ENCODE peak calls at places on chromosomes 5 and 9, in six cellular contexts. B is endothelial cell, L is RWPE1, F is mesothelial cell of epicardium, W is right atrium auricular region, Z is cardiac fibroblast. M is an unnamed sample.

GRCh38 chr9:37679649-37680402 is 29.1 kb downstream of the FRMPD1 start:
- DNase-seq in W (no peak), F (no peak), L (no peak), Z (no peak), B (no peak), M (no peak)

GRCh38 chr5:135032613-135033025 is 1.4 kb downstream of the PITX1 start:
- DNase-seq in Z (no peak), W (no peak), B (no peak), L (no peak), F (no peak), M (no peak)

GRCh38 chr9:16912197-16912596 is 41.7 kb upstream of the BNC2 start:
- DNase-seq in F (no peak), Z (no peak), B (no peak), W (no peak), L (no peak), M (no peak)

GRCh38 chr5:154630410-154630809 is 124.8 kb upstream of the LARP1 start:
- DNase-seq in Z (no peak), F (no peak), B (no peak), L (no peak), W (no peak), M (no peak)

GRCh38 chr5:7873216-7873615 is 4.3 kb downstream of the MTRR start:
- DNase-seq in W (no peak), L (no peak), Z (no peak), F (no peak), B (no peak), M (no peak)

GRCh38 chr5:106876665-106877194 is 794.0 kb downstream of the EFNA5 start:
- DNase-seq in L (no peak), F (no peak), Z (no peak), W (no peak), B (no peak), M (no peak)

GRCh38 chr5:167936944-167937627 is 354.4 kb upstream of the WWC1 start:
- DNase-seq in B (no peak), F (no peak), L (no peak), W (no peak), Z (no peak), M (no peak)

GRCh38 chr5:88172847-88173758 is 95.5 kb downstream of the TMEM161B start:
- DNase-seq in L (no peak), B (no peak), W (no peak), Z (no peak), F (no peak), M (no peak)

GRCh38 chr9:37913480-37914153 is 9.7 kb upstream of the SLC25A51 start:
- DNase-seq in W (peak), F (peak), Z (peak), B (peak), L (peak), M (peak)

GRCh38 chr9:18294229-18294628 is 179.7 kb upstream of the ADAMTSL1 start:
- DNase-seq in F (no peak), B (no peak), W (no peak), Z (no peak), L (no peak), M (no peak)

GRCh38 chr9:136644593-136645342 is 17.9 kb upstream of the EGFL7 start:
- DNase-seq in L (peak), W (peak), F (peak), B (peak), Z (peak), M (no peak)

DNA sequence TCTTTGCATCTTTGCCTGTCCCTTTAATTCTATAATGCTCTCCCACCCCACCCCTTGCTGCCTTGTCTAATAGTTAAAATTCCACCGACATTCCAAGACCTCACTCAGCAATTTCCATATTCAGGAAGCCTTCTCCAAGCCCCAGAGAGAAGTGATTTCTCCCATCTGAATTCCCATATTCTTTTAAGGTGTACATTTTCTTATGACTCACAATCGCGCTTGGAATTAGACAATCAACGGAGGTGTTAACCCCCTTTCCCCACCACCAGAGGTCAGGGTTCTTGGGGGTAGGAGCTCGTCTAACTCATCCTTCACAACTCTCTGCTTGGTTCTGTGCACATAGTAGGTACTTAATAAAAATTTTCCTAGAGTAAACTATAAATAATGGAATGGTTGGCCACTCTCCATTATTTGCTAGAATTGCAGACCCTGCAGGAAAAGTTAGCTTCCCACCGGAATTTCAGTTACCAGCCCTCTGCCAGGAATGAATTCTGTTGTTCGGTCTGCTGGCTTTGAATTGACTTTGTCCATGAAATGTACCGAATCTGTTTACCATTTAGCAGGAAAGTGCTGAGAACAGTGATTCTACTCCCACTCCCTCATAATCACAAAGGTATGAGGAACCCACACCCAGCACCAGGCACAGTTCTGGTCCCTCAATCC is 5.0 kb downstream of the KCNIP1 start:
- DNase-seq in F (no peak), L (no peak), W (no peak), B (no peak), Z (no peak), M (no peak)
- TF ChIP-seq CTCF in F (no peak), L (no peak), W (no peak), B (no peak), Z (no peak), M (peak)

DNA sequence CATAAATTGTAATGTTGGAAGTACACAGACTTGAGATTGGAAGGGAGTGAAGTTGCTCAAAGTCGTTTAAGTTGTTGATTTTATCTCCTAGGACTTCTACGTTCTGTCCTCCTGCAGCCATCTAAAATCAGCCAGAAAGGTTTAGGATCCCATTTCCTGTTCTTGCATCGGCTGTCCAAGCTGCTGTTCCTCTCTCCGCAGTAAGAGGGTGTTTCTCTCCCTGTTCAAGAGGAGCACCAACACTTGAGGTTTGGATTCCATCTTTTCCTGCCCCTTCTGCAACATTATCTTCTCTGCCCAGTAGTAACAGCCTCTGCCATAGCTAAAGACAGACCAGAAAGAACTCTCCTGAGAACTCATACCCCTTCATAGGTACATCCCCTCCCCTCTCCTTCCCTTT is 373.4 kb downstream of the GADD45G start:
- DNase-seq in B (no peak), Z (peak), F (no peak), W (no peak), L (peak), M (no peak)
- TF ChIP-seq CTCF in B (no peak), Z (no peak), F (no peak), W (peak), L (no peak), M (peak)

DNA sequence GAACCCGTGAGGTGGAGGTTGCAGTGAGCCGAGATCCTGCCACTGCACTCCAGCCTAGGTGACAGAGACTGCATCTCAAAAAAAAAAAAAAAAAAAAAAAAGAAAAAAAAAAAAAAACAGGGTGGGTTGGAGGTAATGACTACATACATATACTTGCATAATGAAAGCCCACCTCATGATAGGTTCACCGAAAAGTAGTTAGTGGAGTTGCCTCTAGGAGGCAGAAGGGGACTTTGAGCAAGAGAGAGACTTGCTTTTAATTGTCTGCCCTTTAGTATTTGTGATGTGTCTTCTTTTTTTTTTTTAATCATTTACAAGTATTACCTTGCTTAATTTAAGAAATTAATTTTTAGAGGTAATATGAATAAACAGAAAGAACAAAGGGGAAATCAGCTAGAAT is 99.8 kb downstream of the PPARGC1B start:
- DNase-seq in Z (no peak), F (no peak), W (no peak), B (no peak), L (no peak), M (no peak)
- TF ChIP-seq CTCF in Z (peak), F (no peak), W (peak), B (no peak), L (peak), M (peak)

GRCh38 chr9:371349-371748 is 156.7 kb downstream of the DOCK8 start:
- DNase-seq in L (no peak), Z (peak), F (no peak), W (no peak), B (no peak), M (no peak)
- TF ChIP-seq CTCF in L (no peak), Z (no peak), F (no peak), W (no peak), B (no peak), M (no peak)